ENCODE peak calls at places on chromosomes 4 and X, in six cellular contexts. A is endothelial cell, E is neural progenitor cell, O is AG09319, J is right atrium auricular region, Y is epithelial cell of esophagus. Z is an unnamed sample.

GRCh38 chr4:74460833-74461232 is 15.9 kb downstream of the AREG start:
- DNase-seq in A (no peak), E (no peak), O (no peak), J (no peak), Y (no peak), Z (no peak)

GRCh38 chr4:180057891-180058643 is 2185.1 kb upstream of the TENM3 start:
- DNase-seq in A (peak), E (peak), O (no peak), J (no peak), Y (no peak), Z (peak)

GRCh38 chr4:168549145-168549544 is 52.3 kb downstream of the PALLD start:
- DNase-seq in A (no peak), E (no peak), O (no peak), J (no peak), Y (no peak), Z (no peak)

GRCh38 chr4:4477391-4477790 is 64.5 kb downstream of the STX18 start:
- DNase-seq in A (no peak), E (no peak), O (no peak), J (no peak), Y (no peak), Z (no peak)

GRCh38 chr4:13657016-13657415 is 29.5 kb upstream of the BOD1L1 start:
- DNase-seq in A (no peak), E (no peak), O (no peak), J (no peak), Y (no peak), Z (no peak)

GRCh38 chrX:46325312-46325877 is 219.8 kb downstream of the ZNF674 start:
- DNase-seq in A (no peak), E (peak), O (peak), J (no peak), Y (peak), Z (no peak)

GRCh38 chr4:119536572-119537528 is 91.8 kb downstream of the PDE5A start:
- DNase-seq in A (no peak), E (peak), O (peak), J (no peak), Y (peak), Z (no peak)

GRCh38 chr4:141066690-141067089 is 66.6 kb downstream of the RNF150 start:
- DNase-seq in A (no peak), E (no peak), O (no peak), J (no peak), Y (no peak), Z (no peak)

GRCh38 chr4:36288727-36289126 is 7.3 kb downstream of the DTHD1 start:
- DNase-seq in A (no peak), E (no peak), O (no peak), J (no peak), Y (no peak), Z (no peak)

GRCh38 chr4:95548738-95549245 is at the start of gene UNC5C:
- DNase-seq in A (peak), E (peak), O (no peak), J (peak), Y (peak), Z (peak)

GRCh38 chr4:162510937-162511336 is 347.1 kb upstream of the FSTL5 start:
- DNase-seq in A (no peak), E (no peak), O (no peak), J (no peak), Y (no peak), Z (no peak)

GRCh38 chrX:49915352-49916222 is 6.8 kb upstream of the CLCN5 start:
- DNase-seq in A (peak), E (peak), O (no peak), J (no peak), Y (peak), Z (no peak)

GRCh38 chr4:114217150-114217817 is 237.8 kb upstream of the ARSJ start:
- DNase-seq in A (no peak), E (no peak), O (no peak), J (no peak), Y (no peak), Z (no peak)

GRCh38 chr4:5730993-5731975 is 20.3 kb downstream of the EVC start:
- DNase-seq in A (no peak), E (no peak), O (no peak), J (no peak), Y (peak), Z (no peak)

GRCh38 chr4:184684491-184685189 is 35.1 kb downstream of the PRIMPOL start:
- DNase-seq in A (no peak), E (no peak), O (no peak), J (no peak), Y (peak), Z (no peak)

GRCh38 chr4:144564358-144564757 is 81.6 kb upstream of the HHIP start:
- DNase-seq in A (no peak), E (no peak), O (no peak), J (no peak), Y (no peak), Z (no peak)

GRCh38 chr4:20809796-20810195 is 109.5 kb downstream of the PACRGL start:
- DNase-seq in A (no peak), E (no peak), O (no peak), J (no peak), Y (peak), Z (no peak)

GRCh38 chrX:16319929-16320328 is 152.6 kb downstream of the MAGEB17 start:
- DNase-seq in A (no peak), E (no peak), O (no peak), J (no peak), Y (no peak), Z (no peak)

GRCh38 chrX:17591741-17592110 is 145.6 kb upstream of the SCML1 start:
- DNase-seq in A (no peak), E (no peak), O (peak), J (no peak), Y (peak), Z (no peak)

GRCh38 chrX:155615938-155616337 is 3.2 kb upstream of the TMLHE start:
- DNase-seq in A (no peak), E (no peak), O (no peak), J (no peak), Y (no peak), Z (no peak)

GRCh38 chr4:105895609-105896460 is 564 bp downstream of the NPNT start:
- DNase-seq in A (peak), E (peak), O (no peak), J (no peak), Y (peak), Z (peak)

GRCh38 chr4:120753854-120754253 is 168.7 kb downstream of the PRDM5 start:
- DNase-seq in A (no peak), E (peak), O (no peak), J (no peak), Y (no peak), Z (no peak)

GRCh38 chrX:36963069-36963808 is 44.9 kb upstream of the FAM47C start:
- DNase-seq in A (no peak), E (no peak), O (no peak), J (no peak), Y (no peak), Z (no peak)

GRCh38 chr4:186704059-186704458 is 19.6 kb downstream of the FAT1 start:
- DNase-seq in A (no peak), E (no peak), O (no peak), J (no peak), Y (no peak), Z (no peak)

GRCh38 chr4:53908661-53909078 is 155.7 kb downstream of the CHIC2 start:
- DNase-seq in A (peak), E (peak), O (peak), J (peak), Y (peak), Z (no peak)

GRCh38 chr4:11801466-11802446 is 373.1 kb upstream of the HS3ST1 start:
- DNase-seq in A (no peak), E (no peak), O (no peak), J (no peak), Y (no peak), Z (no peak)

GRCh38 chr4:11805837-11806236 is 377.1 kb upstream of the HS3ST1 start:
- DNase-seq in A (no peak), E (peak), O (no peak), J (no peak), Y (peak), Z (no peak)
- TF ChIP-seq CTCF in A (peak), E (peak), O (no peak), J (peak), Y (peak), Z (peak)

DNA sequence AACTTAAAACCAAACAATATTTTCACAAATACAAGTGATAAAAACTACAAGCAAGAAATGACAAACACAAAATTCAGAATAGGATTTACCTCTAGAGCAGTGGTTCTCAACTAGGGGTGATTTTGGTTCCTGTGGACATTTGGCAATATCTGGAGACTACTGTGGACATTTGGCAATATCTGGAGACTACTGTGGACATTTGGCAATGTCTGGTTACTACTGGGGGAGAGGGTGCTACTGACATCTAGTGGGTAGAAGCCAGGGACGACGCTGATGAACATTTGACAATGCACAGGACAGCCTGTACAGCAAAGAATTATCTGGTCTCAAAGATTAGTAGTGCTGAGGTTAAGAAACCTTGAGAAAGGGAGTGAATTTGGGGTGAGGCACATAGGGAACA is 169.8 kb downstream of the CLCN4 start:
- DNase-seq in A (no peak), E (peak), O (peak), J (no peak), Y (peak), Z (no peak)
- TF ChIP-seq CTCF in A (no peak), E (peak), O (peak), J (peak), Y (peak), Z (peak)

GRCh38 chr4:25533237-25533636 is 122.4 kb upstream of the SLC34A2 start:
- DNase-seq in A (no peak), E (no peak), O (no peak), J (no peak), Y (no peak), Z (no peak)

GRCh38 chr4:25528391-25528790 is 127.3 kb upstream of the SLC34A2 start:
- DNase-seq in A (no peak), E (no peak), O (no peak), J (no peak), Y (no peak), Z (no peak)

GRCh38 chr4:25532579-25532978 is 123.1 kb upstream of the SLC34A2 start:
- DNase-seq in A (no peak), E (no peak), O (no peak), J (no peak), Y (peak), Z (no peak)

GRCh38 chr4:25535278-25535677 is 120.4 kb upstream of the SLC34A2 start:
- DNase-seq in A (no peak), E (no peak), O (no peak), J (no peak), Y (no peak), Z (no peak)

DNA sequence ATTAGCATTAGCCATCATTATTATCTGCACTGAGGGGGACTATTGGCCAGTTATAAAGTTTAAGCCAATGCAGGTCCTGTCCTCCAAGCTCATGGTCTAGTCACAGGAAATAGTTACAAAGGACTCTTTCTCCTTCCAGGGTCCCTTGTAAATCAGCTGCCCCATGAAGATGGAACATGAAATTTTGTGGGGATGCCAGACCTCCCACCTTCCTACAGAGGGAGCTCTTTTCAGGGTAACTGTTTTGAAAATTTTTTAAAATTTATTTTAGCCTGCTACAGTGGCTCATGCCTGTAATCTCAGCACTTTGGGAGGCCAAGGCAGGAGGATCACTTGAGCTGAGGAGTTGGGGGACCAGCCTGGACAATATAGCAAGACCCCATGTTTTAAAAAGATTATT is 124.4 kb upstream of the SLC34A2 start:
- DNase-seq in A (no peak), E (no peak), O (no peak), J (no peak), Y (no peak), Z (no peak)
- TF ChIP-seq CTCF in A (peak), E (peak), O (no peak), J (no peak), Y (peak), Z (peak)

GRCh38 chr4:123749408-123749807 is 352.8 kb downstream of the SPRY1 start:
- DNase-seq in A (no peak), E (no peak), O (no peak), J (peak), Y (no peak), Z (no peak)

GRCh38 chr4:123744664-123745290 is 348.2 kb downstream of the SPRY1 start:
- DNase-seq in A (no peak), E (no peak), O (no peak), J (peak), Y (no peak), Z (no peak)

GRCh38 chr4:123748806-123749205 is 352.2 kb downstream of the SPRY1 start:
- DNase-seq in A (no peak), E (no peak), O (no peak), J (no peak), Y (no peak), Z (no peak)

GRCh38 chr4:123750044-123750443 is 353.4 kb downstream of the SPRY1 start:
- DNase-seq in A (no peak), E (peak), O (no peak), J (no peak), Y (no peak), Z (no peak)

DNA sequence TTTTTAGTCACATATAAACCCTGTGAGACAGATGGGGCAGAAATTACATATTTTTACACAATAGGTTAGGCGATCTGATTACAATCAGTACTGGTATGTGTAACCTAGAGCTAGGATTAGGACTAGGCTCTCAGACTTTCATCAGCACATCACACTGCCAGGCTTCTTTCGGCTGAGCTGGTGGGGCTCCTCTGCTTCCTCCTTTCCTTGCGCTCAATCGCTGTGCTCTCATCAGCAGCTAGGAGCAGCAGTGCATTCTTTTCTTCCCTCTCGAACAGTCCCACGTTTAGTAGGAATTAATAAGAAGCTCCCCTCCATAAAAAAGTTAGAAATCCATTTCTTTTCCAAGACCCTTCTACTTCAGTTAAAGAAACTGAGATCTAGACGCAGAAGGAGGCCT is 350.4 kb downstream of the SPRY1 start:
- DNase-seq in A (no peak), E (peak), O (no peak), J (no peak), Y (no peak), Z (no peak)
- TF ChIP-seq CTCF in A (no peak), E (peak), O (no peak), J (peak), Y (no peak), Z (no peak)

GRCh38 chr4:177505171-177505615 is 63.0 kb upstream of the AGA start:
- DNase-seq in A (no peak), E (no peak), O (no peak), J (no peak), Y (peak), Z (no peak)
- TF ChIP-seq CTCF in A (no peak), E (peak), O (no peak), J (no peak), Y (no peak), Z (no peak)

GRCh38 chr4:102105983-102106382 is 239.3 kb downstream of the SLC39A8 start:
- DNase-seq in A (no peak), E (no peak), O (no peak), J (no peak), Y (no peak), Z (no peak)

GRCh38 chr4:102103368-102103767 is 241.9 kb downstream of the SLC39A8 start:
- DNase-seq in A (no peak), E (no peak), O (no peak), J (no peak), Y (no peak), Z (no peak)

DNA sequence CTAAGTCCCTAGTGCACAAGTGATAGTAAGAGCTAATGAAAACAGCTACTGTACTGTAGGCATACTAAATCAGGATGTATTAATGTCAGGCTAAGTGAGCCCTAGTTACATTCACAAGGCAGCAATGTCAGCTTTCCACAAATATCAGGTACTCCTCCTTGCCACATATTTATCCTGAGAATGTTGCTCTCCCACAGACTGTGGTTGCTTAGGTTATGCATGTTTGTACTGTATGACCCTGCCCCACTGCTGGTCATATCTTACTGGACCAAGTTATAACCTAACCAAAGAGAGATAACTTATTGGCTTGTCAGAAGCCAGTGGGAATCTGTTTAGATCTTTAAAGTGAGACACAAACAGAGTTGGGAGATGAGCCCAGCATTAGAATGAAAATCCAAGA is 241.0 kb downstream of the SLC39A8 start:
- DNase-seq in A (no peak), E (no peak), O (no peak), J (no peak), Y (no peak), Z (no peak)
- TF ChIP-seq CTCF in A (no peak), E (no peak), O (no peak), J (no peak), Y (no peak), Z (no peak)

GRCh38 chrX:80285131-80285773 is 135.0 kb upstream of the TENT5D start:
- DNase-seq in A (peak), E (peak), O (no peak), J (no peak), Y (peak), Z (no peak)

GRCh38 chrX:80282535-80282934 is 137.7 kb upstream of the TENT5D start:
- DNase-seq in A (no peak), E (no peak), O (no peak), J (no peak), Y (no peak), Z (no peak)
- TF ChIP-seq CTCF in A (peak), E (peak), O (peak), J (peak), Y (no peak), Z (peak)

GRCh38 chr4:98113005-98113404 is 30.3 kb downstream of the STPG2 start:
- DNase-seq in A (peak), E (peak), O (no peak), J (no peak), Y (peak), Z (no peak)
- TF ChIP-seq CTCF in A (no peak), E (peak), O (peak), J (peak), Y (peak), Z (peak)

GRCh38 chr4:42366959-42367358 is 30.3 kb upstream of the SHISA3 start:
- DNase-seq in A (no peak), E (no peak), O (no peak), J (no peak), Y (no peak), Z (no peak)

GRCh38 chr4:42369489-42369888 is 27.8 kb upstream of the SHISA3 start:
- DNase-seq in A (no peak), E (no peak), O (no peak), J (no peak), Y (no peak), Z (no peak)

DNA sequence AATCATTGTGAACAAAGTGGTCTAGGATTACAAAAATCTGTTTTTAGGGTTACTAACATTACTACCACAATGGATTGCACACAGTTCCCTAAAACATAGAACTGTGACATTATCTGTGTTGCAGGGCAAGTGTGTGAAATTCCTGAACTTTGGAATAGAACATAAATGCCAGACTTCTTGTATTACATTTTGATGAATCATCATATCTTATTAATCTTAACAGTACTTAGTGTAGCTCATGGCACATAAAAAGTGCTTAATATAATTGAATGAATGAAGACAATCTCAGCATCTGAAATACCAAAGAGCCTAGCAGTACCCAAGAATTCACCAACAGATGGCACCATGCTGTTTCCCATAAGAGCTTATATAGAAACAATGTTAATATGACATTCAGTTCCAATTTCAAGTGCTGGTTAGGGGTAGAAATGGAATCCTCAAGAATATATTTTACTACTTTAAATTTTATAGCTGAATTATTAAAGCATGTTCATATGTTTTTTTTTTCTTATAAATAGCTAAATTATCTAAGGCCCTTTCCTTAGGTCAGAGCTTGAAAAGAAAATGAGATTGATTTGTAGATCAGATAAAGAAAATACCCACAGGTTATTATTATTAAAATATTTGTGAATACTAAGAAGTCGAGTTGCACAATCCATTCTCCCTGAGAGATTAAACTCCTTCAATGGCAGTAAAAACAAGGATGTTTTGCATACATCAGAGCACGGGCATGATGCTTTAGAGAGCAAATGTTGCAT is 25.8 kb upstream of the SHISA3 start:
- DNase-seq in A (no peak), E (peak), O (peak), J (no peak), Y (peak), Z (no peak)
- TF ChIP-seq CTCF in A (peak), E (peak), O (peak), J (peak), Y (peak), Z (peak)

Z was measured in type B pancreatic cell.